ENCODE peak calls at places on chromosome 9, in four cellular contexts. H is GM12878, M is K562, X is HepG2. Y is an unnamed sample.

GRCh38 chr9:120716483-120716882 is 2.2 kb upstream of the MEGF9 start:
- DNase-seq in M (no peak), X (no peak), H (no peak), Y (no peak)

GRCh38 chr9:90000925-90001324 is 396.1 kb downstream of the GADD45G start:
- DNase-seq in M (no peak), H (no peak), X (no peak), Y (no peak)

GRCh38 chr9:105308448-105309412 is 64.3 kb downstream of the SLC44A1 start:
- DNase-seq in X (no peak), H (no peak), M (no peak), Y (no peak)

GRCh38 chr9:133889498-133890301 is 102.4 kb downstream of the VAV2 start:
- DNase-seq in X (no peak), M (no peak), H (no peak), Y (peak; percentile 43)

GRCh38 chr9:128091571-128091970 is 23.5 kb downstream of the SLC25A25 start:
- DNase-seq in X (no peak), M (no peak), H (no peak), Y (no peak)

GRCh38 chr9:93304574-93305496 is 120.9 kb downstream of the WNK2 start:
- DNase-seq in M (peak; percentile 52), H (no peak), X (peak; percentile 72), Y (peak; percentile 77)

GRCh38 chr9:85716031-85716877 is 25.5 kb downstream of the AGTPBP1 start:
- DNase-seq in H (peak; percentile 48), M (peak; percentile 8), X (no peak), Y (no peak)

GRCh38 chr9:37031081-37031480 is 3.0 kb downstream of the PAX5 start:
- DNase-seq in M (no peak), H (no peak), X (no peak), Y (no peak)

GRCh38 chr9:37302277-37302676 is 120.2 kb upstream of the GRHPR start:
- DNase-seq in H (peak; percentile 90), M (no peak), X (no peak), Y (no peak)

GRCh38 chr9:16238730-16239129 is 631.7 kb downstream of the BNC2 start:
- DNase-seq in H (no peak), M (no peak), X (no peak), Y (no peak)
- TF ChIP-seq BRCA1 in H (no peak), M (no peak), X (no peak), Y (no peak)

DNA sequence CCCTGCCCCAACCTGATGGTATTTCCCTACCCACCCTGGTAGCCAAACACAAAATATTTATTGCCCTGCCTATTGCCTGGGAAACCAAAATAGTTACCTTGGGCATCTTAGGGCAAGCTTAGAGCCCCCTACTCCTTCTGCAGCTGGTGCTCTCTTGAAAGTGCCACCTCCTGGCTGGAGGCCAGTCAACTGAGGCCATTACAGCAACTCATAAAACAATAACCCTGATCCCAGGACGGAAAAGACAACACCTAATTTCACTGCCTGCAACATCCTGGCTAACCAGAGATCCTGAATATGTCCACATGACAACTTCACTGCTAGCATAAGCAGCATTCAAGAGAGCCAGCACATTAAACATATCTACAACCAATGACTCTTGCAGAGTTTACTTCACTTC is 38.7 kb downstream of the MTAP start:
- DNase-seq in X (no peak), H (no peak), M (no peak), Y (no peak)
- H3K9me3 ChIP-seq in X (no peaks in the 10 kb centered on the region), H (peaks cover 8% of the 10 kb centered on the region), M (no peaks in the 10 kb centered on the region), Y (peaks cover 13% of the 10 kb centered on the region)

GRCh38 chr9:75855509-75855908 is 35.0 kb upstream of the PCSK5 start:
- DNase-seq in M (peak; percentile 1), H (no peak), X (peak; percentile 13), Y (no peak)
- TF ChIP-seq SRF in M (no peak), H (no peak), X (no peak), Y (no peak)

GRCh38 chr9:113631093-113631765 is 167.7 kb downstream of the RGS3 start:
- DNase-seq in X (no peak), M (no peak), H (no peak), Y (no peak)
- TF ChIP-seq BRCA1 in X (no peak), M (no peak), H (no peak), Y (no peak)

DNA sequence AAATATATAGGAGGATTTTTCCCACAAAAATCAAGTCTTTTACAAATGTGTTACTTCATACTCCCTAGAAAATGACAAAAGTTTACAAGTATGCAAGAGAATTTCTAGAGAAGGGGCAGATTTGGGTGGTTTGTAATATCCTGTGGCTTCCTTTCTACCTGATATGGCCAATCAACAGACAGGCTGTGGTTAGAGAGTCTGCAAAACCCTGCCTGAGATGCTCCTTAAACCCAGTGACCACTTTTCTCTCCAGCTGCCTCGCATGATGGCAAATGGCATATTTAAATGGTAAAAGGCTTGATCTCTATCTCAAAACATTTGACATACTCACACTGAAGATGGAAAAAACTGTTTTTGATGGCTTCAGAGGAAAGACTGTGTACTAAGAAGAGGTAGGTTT is 550.1 kb upstream of the ZNF462 start:
- DNase-seq in X (no peak), M (no peak), H (no peak), Y (no peak)
- H3K9me3 ChIP-seq in X (peaks cover 4% of the 10 kb centered on the region), M (no peaks in the 10 kb centered on the region), H (no peaks in the 10 kb centered on the region), Y (peaks cover 5% of the 10 kb centered on the region)

DNA sequence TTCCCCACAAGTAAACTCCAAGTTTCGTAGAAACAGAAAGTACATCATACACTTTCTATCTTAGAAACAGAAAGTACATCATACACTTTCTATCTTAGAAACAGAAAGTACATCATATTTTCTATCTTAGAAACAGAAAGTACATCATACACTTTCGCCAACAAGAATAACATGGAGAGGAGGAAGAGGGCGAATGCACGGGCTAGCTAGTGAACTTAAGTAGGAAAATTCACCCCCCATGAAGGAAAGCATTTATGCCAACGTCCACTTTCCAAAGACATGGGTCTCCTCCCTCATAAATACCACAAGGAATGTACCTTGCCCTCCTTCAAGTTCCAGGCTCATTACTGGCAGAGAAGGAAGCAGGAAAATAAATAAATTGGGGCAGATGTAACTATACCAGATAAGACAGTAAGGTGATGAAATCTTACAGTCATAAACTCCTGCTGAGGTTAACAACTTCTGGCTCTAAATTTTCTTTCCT is 64.7 kb downstream of the FRMD3 start:
- DNase-seq in H (peak; percentile 28), M (no peak), X (no peak), Y (no peak)
- TF ChIP-seq SRF in H (no peak), M (no peak), X (no peak), Y (no peak)

GRCh38 chr9:125959980-125960619 is 212.9 kb downstream of the PBX3 start:
- DNase-seq in X (no peak), M (no peak), H (no peak), Y (no peak)
- TF ChIP-seq BRCA1 in X (no peak), M (no peak), H (no peak), Y (no peak)

DNA sequence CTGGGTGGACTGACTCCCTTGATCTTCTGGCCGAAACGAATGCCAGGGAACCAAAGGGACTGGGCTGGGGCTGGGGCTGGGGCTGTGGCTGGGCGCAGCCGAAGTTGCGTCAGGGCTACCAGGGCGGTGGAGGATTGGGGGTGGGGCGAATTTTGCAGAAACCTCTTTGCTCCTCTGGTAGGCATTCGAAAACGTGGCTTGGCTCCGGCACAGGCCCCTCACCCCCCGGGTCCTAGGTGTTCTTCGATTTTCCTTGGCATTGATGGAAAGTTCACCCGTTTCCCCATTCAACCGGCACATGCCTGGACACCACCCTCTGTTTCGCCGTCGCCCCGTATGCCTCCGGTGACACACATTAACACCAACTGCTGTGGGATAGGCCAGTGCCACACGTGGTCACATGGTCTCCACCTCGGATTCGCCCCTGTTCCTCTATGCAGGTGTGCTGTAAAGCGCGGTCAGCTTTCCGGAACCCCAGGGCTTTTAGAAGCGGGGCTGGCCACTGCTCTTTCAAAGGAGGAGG is 477.1 kb downstream of the SPATA31A7 start:
- DNase-seq in X (no peak), M (no peak), H (no peak), Y (no peak)
- H3K9me3 ChIP-seq in X (no peaks in the 10 kb centered on the region), M (no peaks in the 10 kb centered on the region), H (no peaks in the 10 kb centered on the region), Y (peaks cover 12% of the 10 kb centered on the region)

GRCh38 chr9:130715270-130716077 is 21.9 kb downstream of the EXOSC2 start:
- DNase-seq in X (no peak), H (no peak), M (no peak), Y (no peak)
- TF ChIP-seq SRF in X (no peak), H (no peak), M (no peak), Y (no peak)

GRCh38 chr9:19732570-19732969 is 56.3 kb downstream of the SLC24A2 start:
- DNase-seq in H (no peak), M (no peak), X (no peak), Y (no peak)
- TF ChIP-seq BRCA1 in H (no peak), M (no peak), X (no peak), Y (no peak)

Y was measured in H1.